ENCODE peak calls at places on chromosomes 4 and X, in nine cellular contexts. X is activated CD4-positive, alpha-beta T cell treated with anti-CD3 and anti-CD28 coated beads, Interleukin-2, amount 10 ng/mL, durations not matched to agents 7 days and 5 days; L is activated T-cell treated with anti-CD3 and anti-CD28 coated beads, Interleukin-2, amount 50 U/mL, for 4 hours; P is AG20443; S is T-helper 9 cell; A is stimulated activated naive CD8-positive, alpha-beta T cell treated with anti-CD3 and anti-CD28 coated beads, Interleukin-15, Interleukin-2, amounts not matched to agents 100 U/mL and 50 U/mL, for 24 hours; Z is heart left ventricle; R is ELF-1; H is choroid plexus epithelial cell. J is an unnamed sample.

GRCh38 chr4:184684491-184685189 is 35.1 kb downstream of the PRIMPOL start:
- DNase-seq in Z (no peak), P (peak), A (no peak), L (no peak), H (peak), R (no peak), X (no peak), S (no peak), J (no peak)

GRCh38 chrX:84186603-84187358 is 1.2 kb downstream of the RPS6KA6 start:
- DNase-seq in H (peak), L (no peak), P (no peak), Z (no peak), S (no peak), A (no peak), R (peak), X (no peak), J (no peak)

GRCh38 chrX:33277046-33277445 is 65.7 kb upstream of the DMD start:
- DNase-seq in S (no peak), L (no peak), X (no peak), P (no peak), A (no peak), R (no peak), Z (no peak), H (no peak), J (no peak)

GRCh38 chr4:53478671-53479456 is 101.4 kb downstream of the FIP1L1 start:
- DNase-seq in L (no peak), H (peak), X (no peak), A (no peak), S (no peak), R (no peak), Z (no peak), P (peak), J (no peak)

GRCh38 chr4:169251291-169252235 is 19.2 kb downstream of the SH3RF1 start:
- DNase-seq in X (no peak), R (peak), P (no peak), S (no peak), Z (no peak), A (no peak), H (peak), L (no peak), J (no peak)

GRCh38 chr4:150126880-150127236 is 48.6 kb downstream of the DCLK2 start:
- DNase-seq in L (no peak), R (no peak), A (no peak), H (peak), Z (no peak), S (no peak), P (no peak), X (no peak), J (no peak)

GRCh38 chr4:94548571-94548970 is 96.8 kb downstream of the PDLIM5 start:
- DNase-seq in L (no peak), X (no peak), A (no peak), Z (peak), S (no peak), R (no peak), P (peak), H (peak), J (no peak)

GRCh38 chrX:54043696-54044125 is 562 bp downstream of the PHF8 start:
- DNase-seq in R (no peak), Z (peak), H (no peak), X (peak), L (no peak), A (peak), P (peak), S (peak), J (peak)

GRCh38 chr4:149713031-149713430 is 102.6 kb downstream of the IQCM start:
- DNase-seq in A (no peak), Z (no peak), R (no peak), H (no peak), X (no peak), P (no peak), L (no peak), S (no peak), J (no peak)

GRCh38 chrX:153463031-153463430 is 7.3 kb downstream of the HAUS7 start:
- DNase-seq in Z (no peak), X (no peak), R (no peak), A (no peak), L (no peak), P (no peak), S (no peak), H (no peak), J (no peak)

GRCh38 chr4:153205028-153205648 is 895 bp downstream of the TRIM2 start:
- DNase-seq in Z (no peak), L (peak), H (no peak), X (peak), P (no peak), R (peak), S (peak), A (peak), J (no peak)

GRCh38 chrX:26373829-26374228 is 157.9 kb downstream of the MAGEB5 start:
- DNase-seq in L (no peak), R (no peak), X (no peak), S (no peak), H (no peak), Z (no peak), A (no peak), P (no peak), J (no peak)

GRCh38 chr4:125198916-125199315 is 115.8 kb upstream of the FAT4 start:
- DNase-seq in P (peak), S (no peak), A (no peak), X (no peak), L (no peak), R (no peak), H (no peak), Z (no peak), J (no peak)

GRCh38 chr4:98544818-98545399 is 113.5 kb downstream of the TSPAN5 start:
- DNase-seq in L (no peak), R (no peak), S (no peak), X (no peak), A (no peak), P (no peak), H (no peak), Z (no peak), J (no peak)

GRCh38 chrX:93637591-93637990 is 35.8 kb downstream of the NAP1L3 start:
- DNase-seq in P (no peak), X (no peak), R (peak), H (no peak), Z (no peak), A (no peak), S (no peak), L (no peak), J (no peak)

GRCh38 chr4:30821891-30822612 is 101.9 kb downstream of the PCDH7 start:
- DNase-seq in H (peak), A (no peak), S (no peak), Z (no peak), R (no peak), X (no peak), P (peak), L (no peak), J (no peak)

GRCh38 chr4:150579591-150580234 is 2.2 kb upstream of the MAB21L2 start:
- DNase-seq in P (peak), S (no peak), R (peak), H (peak), Z (peak), X (no peak), A (no peak), L (no peak), J (no peak)

GRCh38 chrX:119236599-119237525 is 777 bp downstream of the PGRMC1 start:
- DNase-seq in P (peak), L (peak), H (peak), A (peak), Z (peak), X (peak), R (peak), S (peak), J (peak)

GRCh38 chrX:22541926-22542325 is 269.2 kb downstream of the CBLL2 start:
- DNase-seq in A (no peak), S (no peak), X (no peak), R (no peak), H (no peak), L (no peak), P (no peak), Z (no peak), J (no peak)

GRCh38 chr4:3317656-3318211 is 24.9 kb downstream of the RGS12 start:
- DNase-seq in X (no peak), R (no peak), A (no peak), Z (no peak), S (no peak), H (no peak), P (no peak), L (no peak), J (no peak)

GRCh38 chr4:185637162-185637875 is 102.0 kb upstream of the PDLIM3 start:
- DNase-seq in X (no peak), A (no peak), S (no peak), R (no peak), P (no peak), H (no peak), L (no peak), Z (no peak), J (no peak)

GRCh38 chr4:1772869-1773538 is 20.1 kb upstream of the FGFR3 start:
- DNase-seq in P (no peak), Z (no peak), L (no peak), R (no peak), S (no peak), H (no peak), A (no peak), X (no peak), J (no peak)

GRCh38 chr4:137203601-137204000 is 328.7 kb downstream of the PCDH18 start:
- DNase-seq in R (no peak), X (no peak), S (no peak), Z (no peak), L (no peak), H (peak), A (no peak), P (peak), J (no peak)

GRCh38 chrX:97860206-97860605 is 976.5 kb downstream of the RPA4 start:
- DNase-seq in A (no peak), P (no peak), Z (no peak), L (no peak), S (no peak), H (peak), X (no peak), R (no peak), J (no peak)

GRCh38 chr4:48033825-48034413 is 17.3 kb downstream of the NIPAL1 start:
- DNase-seq in Z (no peak), P (no peak), S (peak), X (peak), H (peak), L (peak), R (no peak), A (peak), J (peak)

GRCh38 chr4:169210516-169211108 is 60.1 kb downstream of the SH3RF1 start:
- DNase-seq in Z (no peak), P (no peak), X (no peak), S (no peak), H (no peak), A (no peak), R (no peak), L (no peak), J (no peak)